ENCODE peak calls at places on chromosome 3, in five cellular contexts. Z is Caco-2; R is tibial nerve; E is mesendoderm; K is CD4-positive, CD25-positive, alpha-beta regulatory T cell. H is an unnamed sample. For H3K4me1, the result is how much of the 10 kb centered on the place peaks cover.

GRCh38 chr3:121855555-121855954 is 20.5 kb downstream of the EAF2 start:
- DNase-seq in Z (peak), R (no peak), E (peak), K (peak), H (no peak)

GRCh38 chr3:69433016-69433937 is 47.4 kb upstream of the FRMD4B start:
- DNase-seq in Z (no peak), R (no peak), E (no peak), K (peak), H (no peak)

GRCh38 chr3:66486646-66487045 is 14.2 kb downstream of the LRIG1 start:
- DNase-seq in Z (no peak), R (no peak), E (no peak), K (no peak), H (no peak)

GRCh38 chr3:114274929-114275328 is 18.9 kb upstream of the TIGIT start:
- DNase-seq in Z (no peak), R (no peak), E (peak), K (peak), H (no peak)

GRCh38 chr3:37779289-37780152 is 82.2 kb upstream of the CTDSPL start:
- DNase-seq in Z (peak), R (no peak), E (peak), K (peak), H (no peak)

GRCh38 chr3:37703633-37704032 is 158.0 kb upstream of the CTDSPL start:
- DNase-seq in Z (no peak), R (no peak), E (no peak), K (no peak), H (no peak)

GRCh38 chr3:16849795-16850194 is 35.0 kb upstream of the PLCL2 start:
- DNase-seq in Z (no peak), R (no peak), E (peak), K (no peak), H (no peak)

GRCh38 chr3:9037113-9037715 is 73.9 kb upstream of the RAD18 start:
- DNase-seq in Z (no peak), R (peak), E (no peak), K (no peak), H (no peak)

GRCh38 chr3:171710359-171710758 is 99.9 kb downstream of the PLD1 start:
- DNase-seq in Z (no peak), R (no peak), E (no peak), K (no peak), H (no peak)

GRCh38 chr3:116000315-116000714 is 377.0 kb downstream of the GAP43 start:
- DNase-seq in Z (no peak), R (no peak), E (peak), K (no peak), H (no peak)

GRCh38 chr3:41302295-41302694 is 103.0 kb downstream of the CTNNB1 start:
- DNase-seq in Z (no peak), R (no peak), E (no peak), K (no peak), H (no peak)

GRCh38 chr3:139764069-139764905 is 86.5 kb upstream of the NMNAT3 start:
- DNase-seq in Z (no peak), R (no peak), E (no peak), K (no peak), H (no peak)

GRCh38 chr3:186002884-186003472 is 65.2 kb upstream of the TRA2B start:
- DNase-seq in Z (peak), R (no peak), E (peak), K (no peak), H (no peak)

GRCh38 chr3:160806094-160806493 is 50.1 kb downstream of the PPM1L start:
- DNase-seq in Z (no peak), R (no peak), E (no peak), K (no peak), H (no peak)

GRCh38 chr3:4978259-4978965 is 825 bp upstream of the BHLHE40 start:
- DNase-seq in Z (peak), R (peak), E (peak), K (peak), H (peak)

GRCh38 chr3:177679568-177680441 is 482.5 kb upstream of the TBL1XR1 start:
- DNase-seq in Z (no peak), R (no peak), E (peak), K (peak), H (peak)

GRCh38 chr3:113536627-113537101 is 4.3 kb downstream of the SIDT1 start:
- DNase-seq in Z (no peak), R (no peak), E (no peak), K (no peak), H (no peak)

GRCh38 chr3:122626515-122627180 is 49.2 kb downstream of the PARP15 start:
- DNase-seq in Z (no peak), R (no peak), E (no peak), K (no peak), H (no peak)

GRCh38 chr3:146019508-146019907 is 141.5 kb downstream of the PLOD2 start:
- DNase-seq in Z (no peak), R (no peak), E (no peak), K (no peak), H (no peak)

GRCh38 chr3:21781371-21781770 is 30.4 kb upstream of the ZNF385D start:
- DNase-seq in Z (no peak), R (no peak), E (no peak), K (no peak), H (no peak)

GRCh38 chr3:180358179-180358578 is 243.8 kb upstream of the TTC14 start:
- DNase-seq in Z (no peak), R (no peak), E (no peak), K (no peak), H (no peak)

GRCh38 chr3:48478631-48479555 is 25.1 kb downstream of the SHISA5 start:
- DNase-seq in Z (no peak), R (no peak), E (no peak), K (peak), H (no peak)

GRCh38 chr3:58048301-58048700 is 40.1 kb downstream of the FLNB start:
- DNase-seq in Z (no peak), R (no peak), E (peak), K (no peak), H (no peak)

GRCh38 chr3:49469876-49470713 is at the start of gene DAG1:
- DNase-seq in Z (peak), R (peak), E (peak), K (peak), H (peak)

GRCh38 chr3:37646865-37647264 is 214.8 kb upstream of the CTDSPL start:
- DNase-seq in Z (no peak), R (no peak), E (no peak), K (no peak), H (no peak)

GRCh38 chr3:9784876-9785443 is 7.3 kb downstream of the TADA3 start:
- DNase-seq in Z (no peak), R (no peak), E (no peak), K (no peak), H (no peak)

GRCh38 chr3:85185495-85185894 is 226.7 kb downstream of the CADM2 start:
- DNase-seq in Z (no peak), R (no peak), E (no peak), K (no peak), H (no peak)

GRCh38 chr3:48088056-48088748 is 72.0 kb upstream of the MAP4 start:
- DNase-seq in Z (peak), R (no peak), E (peak), K (no peak), H (no peak)

GRCh38 chr3:187831125-187832051 is 86.1 kb upstream of the BCL6 start:
- DNase-seq in Z (no peak), R (no peak), E (no peak), K (no peak), H (no peak)

GRCh38 chr3:52380023-52380422 is 63.9 kb downstream of the DNAH1 start:
- DNase-seq in Z (no peak), R (no peak), E (no peak), K (no peak), H (no peak)

GRCh38 chr3:113129168-113129567 is 82.2 kb upstream of the BOC start:
- DNase-seq in Z (no peak), R (no peak), E (no peak), K (no peak), H (no peak)

GRCh38 chr3:159787794-159788205 is 200.8 kb upstream of the IL12A start:
- DNase-seq in Z (peak), R (no peak), E (peak), K (no peak), H (no peak)

DNA sequence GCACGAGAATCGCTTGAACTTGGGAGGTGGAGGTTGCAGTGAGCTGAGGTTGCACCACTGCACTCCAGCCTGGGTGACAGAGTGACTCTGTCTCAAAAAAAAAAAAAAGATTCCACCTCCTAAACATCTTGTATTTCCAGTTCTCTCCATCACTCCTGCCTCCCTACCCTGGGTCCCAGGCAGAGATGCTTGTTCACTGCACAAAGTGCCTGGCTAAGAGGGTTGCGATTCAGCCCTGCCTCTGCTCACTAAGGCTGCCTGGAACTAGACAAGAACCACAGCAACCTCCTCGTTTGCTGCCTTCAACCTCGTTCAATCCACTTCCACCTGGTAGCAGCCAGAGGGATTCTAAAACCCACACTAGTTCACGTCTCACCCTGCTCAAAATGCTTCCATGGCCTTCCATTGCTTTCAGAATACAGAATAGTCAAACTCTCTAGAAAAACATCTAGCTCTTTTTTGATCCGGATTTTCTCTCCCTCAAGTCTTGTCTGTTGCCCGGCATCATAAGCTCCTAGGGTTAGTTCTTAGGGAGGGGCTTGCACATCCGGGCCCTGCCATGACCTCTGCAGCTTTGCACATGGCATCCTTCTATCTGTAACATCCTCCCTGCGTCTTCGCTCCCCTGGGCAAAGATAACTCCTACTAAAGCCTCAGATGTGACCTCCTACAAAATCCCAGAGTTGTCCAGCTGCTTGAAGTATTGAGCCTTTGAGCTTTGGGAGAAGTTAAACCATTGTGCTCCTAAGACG is 1.0 kb upstream of the MCM2 start:
- DNase-seq in Z (no peak), R (no peak), E (no peak), K (peak), H (no peak)
- H3K4me1 ChIP-seq in Z (under half), R (under half), E (under half), K (under half), H (under half)

DNA sequence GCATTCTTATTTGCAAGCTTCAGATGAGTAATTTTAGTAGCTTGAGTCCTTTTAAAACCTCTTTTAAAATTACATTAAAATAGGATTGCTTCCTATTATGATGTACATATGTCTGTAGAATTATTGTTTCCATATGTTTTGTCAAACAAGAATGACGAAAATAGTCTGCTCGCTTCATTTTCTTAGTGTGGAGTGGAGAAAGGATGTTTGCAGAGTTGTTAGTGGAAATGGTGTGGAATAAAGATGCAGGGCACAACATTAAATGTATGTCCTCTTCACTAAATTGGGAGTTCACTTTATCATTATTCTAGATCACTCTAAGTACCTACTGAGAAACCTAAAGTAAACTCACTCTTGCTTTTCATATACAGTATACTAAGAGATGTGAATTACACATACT is 59.5 kb downstream of the CMSS1 start:
- DNase-seq in Z (no peak), R (no peak), E (no peak), K (no peak), H (no peak)
- H3K4me3 ChIP-seq in Z (no peak), R (no peak), E (no peak), K (no peak), H (peak)

GRCh38 chr3:14837188-14837587 is 18.4 kb downstream of the FGD5 start:
- DNase-seq in Z (no peak), R (no peak), E (peak), K (no peak), H (no peak)
- H3K4me1 ChIP-seq in Z (under half), R (half or more), E (under half), K (under half), H (under half)

GRCh38 chr3:183697123-183697609 is 431 bp upstream of the YEATS2 start:
- DNase-seq in Z (no peak), R (no peak), E (no peak), K (no peak), H (no peak)

GRCh38 chr3:183698318-183698731 is 728 bp downstream of the YEATS2 start:
- DNase-seq in Z (peak), R (no peak), E (peak), K (peak), H (no peak)

GRCh38 chr3:183697610-183698317 is at the start of gene YEATS2:
- DNase-seq in Z (peak), R (no peak), E (peak), K (peak), H (peak)

GRCh38 chr3:183698760-183699159 is 1.2 kb downstream of the YEATS2 start:
- DNase-seq in Z (no peak), R (no peak), E (peak), K (peak), H (no peak)

DNA sequence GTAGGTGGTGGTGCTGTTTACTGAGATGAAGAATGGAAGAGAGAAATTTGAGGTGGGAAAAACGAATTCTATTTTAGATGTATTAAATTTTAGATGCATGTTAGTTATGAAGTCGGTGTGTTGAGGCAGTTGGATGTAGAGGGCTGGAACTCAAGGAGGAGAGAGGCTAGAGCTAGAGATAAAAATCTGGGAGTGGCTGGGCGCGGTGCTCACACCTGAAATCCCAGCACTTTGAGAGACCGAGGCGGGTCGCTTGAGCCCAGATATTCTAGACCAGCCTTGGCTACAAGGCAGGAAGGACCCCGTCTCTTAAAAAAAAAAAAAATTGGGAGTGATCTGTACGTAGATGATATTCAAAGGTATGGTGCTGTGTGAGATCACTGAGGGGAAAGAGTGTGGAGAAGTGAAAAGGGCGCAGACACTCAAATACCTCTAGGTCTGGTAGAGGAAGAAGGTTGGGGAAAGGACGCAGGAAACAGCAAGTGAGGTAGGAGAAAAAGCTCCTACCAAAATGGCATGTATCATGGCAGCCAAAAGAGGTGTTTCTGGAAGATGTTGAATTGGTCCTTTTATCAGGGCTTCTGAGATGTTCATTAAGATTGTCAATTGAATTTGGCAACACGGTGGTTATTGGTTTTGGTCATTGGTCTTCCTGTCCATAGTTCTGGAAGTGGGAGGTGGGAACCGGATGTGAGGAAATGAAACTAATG is 1.8 kb downstream of the YEATS2 start:
- DNase-seq in Z (no peak), R (no peak), E (peak), K (no peak), H (no peak)
- H3K4me3 ChIP-seq in Z (peak), R (peak), E (peak), K (peak), H (peak)

H was measured in tibial artery.